ENCODE peak calls at places on chromosomes 13 and 19, in four cellular contexts. X, F, V and C are unnamed samples.

GRCh38 chr13:87080100-87080779 is 590.9 kb upstream of the SLITRK5 start:
- DNase-seq in V (no peak), X (no peak), F (no peak), C (no peak)

GRCh38 chr19:13169769-13170168 is 19.6 kb downstream of the IER2 start:
- DNase-seq in V (no peak), X (peak), F (no peak), C (peak)

GRCh38 chr13:29573190-29573589 is 22.3 kb downstream of the SLC7A1 start:
- DNase-seq in X (peak), F (no peak), V (no peak), C (peak)

GRCh38 chr13:72145383-72145782 is 278.4 kb upstream of the DACH1 start:
- DNase-seq in V (no peak), X (no peak), F (no peak), C (no peak)

GRCh38 chr13:106498571-106498970 is 36.9 kb downstream of the EFNB2 start:
- DNase-seq in F (no peak), V (no peak), X (no peak), C (no peak)

GRCh38 chr13:99655351-99656091 is 154.2 kb downstream of the TM9SF2 start:
- DNase-seq in X (no peak), V (no peak), F (no peak), C (no peak)

GRCh38 chr19:29367701-29368306 is 154.9 kb upstream of the UQCRFS1 start:
- DNase-seq in X (no peak), V (no peak), F (no peak), C (no peak)

GRCh38 chr13:102141625-102142472 is 260.0 kb downstream of the FGF14 start:
- DNase-seq in V (no peak), X (no peak), F (no peak), C (no peak)

GRCh38 chr13:74574964-74575728 is 440.9 kb upstream of the KLF12 start:
- DNase-seq in V (peak), X (no peak), F (no peak), C (no peak)

GRCh38 chr19:44748426-44749254 is at the start of gene BCL3:
- DNase-seq in V (peak), X (peak), F (peak), C (peak)
- TF ChIP-seq EP300 in V (no peak), X (no peak), F (no peak), C (no peak)

DNA sequence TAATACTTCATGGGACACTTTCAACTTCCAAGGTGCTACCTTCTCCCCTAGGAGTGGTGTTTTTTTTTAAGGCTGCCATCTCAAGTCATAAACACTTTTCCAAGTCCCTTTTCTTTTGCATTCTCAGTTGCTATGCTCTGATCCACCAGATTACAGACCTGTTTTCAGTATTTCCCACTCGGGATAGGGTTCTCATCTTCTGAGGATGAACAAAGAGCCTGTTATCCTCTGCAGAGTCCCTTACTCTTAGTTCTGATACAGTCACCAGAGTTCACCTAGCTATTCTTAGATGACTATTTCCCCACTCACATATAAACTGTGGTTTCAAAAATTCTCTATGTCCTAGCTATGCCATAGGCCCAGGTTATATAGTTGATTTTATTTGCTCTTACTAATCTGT is 15.9 kb downstream of the ZDHHC20 start:
- DNase-seq in X (no peak), F (no peak), V (no peak), C (no peak)
- TF ChIP-seq POLR2AphosphoS5 in X (no peak), F (no peak), V (no peak), C (no peak)

GRCh38 chr13:35530147-35530546 is 53.7 kb upstream of the MAB21L1 start:
- DNase-seq in V (peak), X (no peak), F (no peak), C (no peak)
- H3K4me3 ChIP-seq in V (no peak), X (no peak), F (no peak), C (no peak)

DNA sequence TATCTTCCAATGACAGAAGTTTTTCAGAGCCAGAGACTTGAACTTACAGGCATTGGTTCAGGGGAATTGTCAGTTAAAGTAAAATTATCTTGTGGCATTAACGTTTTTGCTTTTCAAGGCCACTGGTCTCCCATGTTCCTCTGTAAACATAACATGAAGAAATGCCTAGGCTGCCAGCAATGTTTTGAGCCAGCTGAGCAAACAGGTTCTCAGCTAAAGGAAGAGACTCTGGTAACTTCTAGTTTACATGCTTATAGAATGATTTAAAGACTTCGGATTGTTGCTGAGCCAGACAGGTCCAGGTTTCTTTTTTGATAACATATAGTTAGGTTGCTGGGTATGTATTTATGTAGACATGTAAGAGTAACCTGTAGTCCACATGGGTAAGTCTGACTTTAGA is 35.7 kb downstream of the ZNF493 start:
- DNase-seq in V (no peak), F (no peak), X (no peak), C (no peak)
- TF ChIP-seq EP300 in V (no peak), F (no peak), X (no peak), C (no peak)

GRCh38 chr19:51691122-51692064 is 1.7 kb upstream of the SPACA6 start:
- DNase-seq in F (no peak), X (no peak), V (peak), C (no peak)

GRCh38 chr19:51687791-51688664 is 5.1 kb upstream of the SPACA6 start:
- DNase-seq in X (peak), F (peak), V (peak), C (peak)

GRCh38 chr19:51689751-51690358 is 3.3 kb upstream of the SPACA6 start:
- DNase-seq in F (no peak), V (peak), X (peak), C (no peak)

GRCh38 chr19:51690359-51691121 is 2.6 kb upstream of the SPACA6 start:
- DNase-seq in F (peak), V (peak), X (peak), C (peak)

GRCh38 chr19:51688665-51689571 is 4.2 kb upstream of the SPACA6 start:
- DNase-seq in X (peak), F (peak), V (peak), C (peak)
- TF ChIP-seq POLR2AphosphoS5 in X (peak), F (no peak), V (no peak), C (peak)

GRCh38 chr19:54521860-54522513 is 19.4 kb downstream of the LAIR2 start:
- DNase-seq in F (no peak), X (no peak), V (no peak), C (no peak)
- H3K4me3 ChIP-seq in F (no peak), X (no peak), V (no peak), C (no peak)